ENCODE peak calls at places on chromosomes 1 and 21, in four cellular contexts. A, I, N and H are unnamed samples.

GRCh38 chr1:151158751-151159251 is 2.4 kb downstream of the TNFAIP8L2 start:
- DNase-seq in A (no peak), I (no peak), N (no peak), H (no peak)

GRCh38 chr1:209850342-209850979 is 22.7 kb downstream of the UTP25 start:
- DNase-seq in A (peak; percentile 70), N (peak; percentile 74), I (peak; percentile 21), H (no peak)

GRCh38 chr1:59750612-59751395 is 63.9 kb upstream of the HOOK1 start:
- DNase-seq in A (no peak), N (no peak), I (no peak), H (no peak)

GRCh38 chr1:14961661-14962267 is 191.8 kb upstream of the TMEM51 start:
- DNase-seq in A (peak; percentile 19), I (no peak), N (peak; percentile 48), H (no peak)

GRCh38 chr1:201483373-201483949 is 14.5 kb upstream of the PHLDA3 start:
- DNase-seq in I (no peak), N (no peak), A (no peak), H (no peak)

GRCh38 chr21:36155603-36156338 is 853 bp upstream of the DOP1B start:
- DNase-seq in N (no peak), A (no peak), I (no peak), H (no peak)

GRCh38 chr1:93576346-93576745 is 105.3 kb downstream of the BCAR3 start:
- DNase-seq in A (no peak), I (no peak), N (peak; percentile 79), H (no peak)

GRCh38 chr1:210464519-210465039 is 135.9 kb downstream of the HHAT start:
- DNase-seq in N (peak; percentile 8), I (no peak), A (no peak), H (no peak)

GRCh38 chr1:201028473-201028889 is 5.0 kb upstream of the KIF21B start:
- DNase-seq in I (peak; percentile 33), A (no peak), N (no peak), H (no peak)

GRCh38 chr1:214380418-214380817 is 99.5 kb downstream of the SMYD2 start:
- DNase-seq in A (no peak), N (no peak), I (no peak), H (no peak)

GRCh38 chr1:111814642-111815041 is 58.9 kb downstream of the DDX20 start:
- DNase-seq in N (no peak), A (peak; percentile 16), I (no peak), H (no peak)

GRCh38 chr1:229024528-229025119 is 246.3 kb upstream of the RAB4A start:
- DNase-seq in A (peak; percentile 74), I (peak; percentile 59), N (no peak), H (no peak)

GRCh38 chr21:26769613-26770188 is 75.5 kb downstream of the ADAMTS1 start:
- DNase-seq in N (peak; percentile 40), I (no peak), A (no peak), H (no peak)

GRCh38 chr1:81237531-81238528 is 562.9 kb upstream of the ADGRL2 start:
- DNase-seq in A (no peak), N (no peak), I (no peak), H (no peak)

GRCh38 chr1:26046313-26047031 is 554 bp upstream of the SLC30A2 start:
- DNase-seq in A (no peak), N (peak; percentile 45), I (no peak), H (no peak)

GRCh38 chr1:230232352-230232751 is 165.3 kb downstream of the GALNT2 start:
- DNase-seq in I (no peak), A (no peak), N (no peak), H (no peak)

GRCh38 chr1:230236301-230236700 is 169.3 kb downstream of the GALNT2 start:
- DNase-seq in N (no peak), A (no peak), I (no peak), H (no peak)

GRCh38 chr1:230235876-230236275 is 168.8 kb downstream of the GALNT2 start:
- DNase-seq in N (no peak), A (no peak), I (no peak), H (no peak)

GRCh38 chr1:230231739-230232075 is 164.7 kb downstream of the GALNT2 start:
- DNase-seq in I (no peak), N (no peak), A (peak; percentile 75), H (no peak)

DNA sequence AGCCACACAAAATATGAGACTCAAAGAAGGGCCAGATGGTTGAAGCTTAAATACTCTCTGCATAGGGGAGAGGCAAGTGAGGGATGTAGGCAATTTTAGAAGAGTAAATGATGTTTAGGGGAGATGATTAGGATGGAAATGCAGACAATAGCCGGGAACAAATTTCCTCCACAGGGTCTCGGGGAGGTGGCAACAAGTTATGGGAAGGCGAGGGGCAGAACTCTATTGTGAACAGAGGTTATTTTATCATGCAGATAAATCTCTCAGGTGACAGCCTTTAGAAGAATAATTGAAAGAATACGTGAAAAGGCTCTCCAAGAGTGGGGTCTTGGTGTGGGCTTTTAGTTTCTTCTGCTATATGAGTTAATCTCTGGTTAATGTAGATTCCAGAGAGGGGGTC is 166.7 kb downstream of the GALNT2 start:
- DNase-seq in N (no peak), A (no peak), I (no peak), H (no peak)
- H3K36me3 ChIP-seq in N (peaks cover 11% of the 10 kb centered on the region), A (peaks cover 39% of the 10 kb centered on the region), I (peaks cover 25% of the 10 kb centered on the region), H (peaks cover 3% of the 10 kb centered on the region)

GRCh38 chr21:40185208-40185607 is 318.0 kb downstream of the PCP4 start:
- DNase-seq in I (no peak), N (no peak), A (no peak), H (no peak)

GRCh38 chr21:40191196-40191595 is 324.0 kb downstream of the PCP4 start:
- DNase-seq in N (no peak), I (no peak), A (no peak), H (no peak)

GRCh38 chr21:40191616-40192015 is 324.4 kb downstream of the PCP4 start:
- DNase-seq in I (no peak), N (no peak), A (no peak), H (no peak)

DNA sequence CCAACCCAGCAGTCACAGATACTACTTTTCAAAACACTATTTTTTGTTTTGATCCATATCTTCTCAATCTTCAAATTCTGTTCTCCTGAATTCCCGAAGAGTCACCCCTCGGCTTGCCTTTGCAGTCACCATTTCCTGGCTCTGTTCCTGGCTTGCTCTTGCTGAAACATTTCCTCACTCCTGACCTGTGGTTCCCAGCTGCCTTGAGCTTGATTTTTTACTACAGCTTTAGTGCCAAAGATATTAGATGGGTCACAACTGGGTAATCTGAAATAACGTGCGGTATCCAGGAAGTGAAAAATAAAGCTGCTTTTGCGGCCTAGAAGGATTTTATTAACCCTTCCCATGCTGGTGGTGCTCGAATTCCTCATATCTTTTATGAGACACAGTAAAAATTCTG is 318.8 kb downstream of the PCP4 start:
- DNase-seq in I (no peak), N (no peak), A (no peak), H (no peak)
- TF ChIP-seq NFIC in I (no peak), N (no peak), A (no peak), H (no peak)

GRCh38 chr1:160300173-160300572 is 15.2 kb upstream of the PEX19 start:
- DNase-seq in A (no peak), I (no peak), N (no peak), H (no peak)
- H3K36me3 ChIP-seq in A (peaks cover 84% of the 10 kb centered on the region), I (peaks cover 76% of the 10 kb centered on the region), N (peaks cover 91% of the 10 kb centered on the region), H (peaks cover 42% of the 10 kb centered on the region)

GRCh38 chr1:27940297-27940696 is 5.5 kb downstream of the SMPDL3B start:
- DNase-seq in A (peak; percentile 74), I (peak; percentile 43), N (peak; percentile 53), H (no peak)
- TF ChIP-seq NFIC in A (no peak), I (no peak), N (no peak), H (no peak)

DNA sequence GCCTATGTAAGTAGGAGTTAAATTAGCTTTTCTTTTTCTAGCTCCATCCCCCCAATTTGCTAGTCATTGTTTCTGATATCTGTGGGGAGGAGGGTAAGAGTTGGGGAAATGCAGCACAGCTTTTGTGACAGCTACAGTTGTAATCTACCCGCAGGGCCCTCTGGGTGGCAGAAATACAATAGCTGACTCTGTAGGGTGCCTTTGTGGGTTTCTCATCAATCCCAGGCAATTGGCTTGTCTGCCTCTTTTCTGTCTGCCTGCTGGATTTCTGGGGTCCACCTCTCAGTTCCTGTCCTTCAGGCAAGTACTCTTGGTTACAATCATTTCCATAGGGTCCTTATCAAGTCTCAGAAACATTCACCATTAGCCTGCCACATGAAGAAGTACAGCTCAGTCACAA is 19.1 kb upstream of the SLC44A5 start:
- DNase-seq in I (no peak), N (no peak), A (no peak), H (no peak)
- H3K36me3 ChIP-seq in I (no peaks in the 10 kb centered on the region), N (no peaks in the 10 kb centered on the region), A (no peaks in the 10 kb centered on the region), H (no peaks in the 10 kb centered on the region)

DNA sequence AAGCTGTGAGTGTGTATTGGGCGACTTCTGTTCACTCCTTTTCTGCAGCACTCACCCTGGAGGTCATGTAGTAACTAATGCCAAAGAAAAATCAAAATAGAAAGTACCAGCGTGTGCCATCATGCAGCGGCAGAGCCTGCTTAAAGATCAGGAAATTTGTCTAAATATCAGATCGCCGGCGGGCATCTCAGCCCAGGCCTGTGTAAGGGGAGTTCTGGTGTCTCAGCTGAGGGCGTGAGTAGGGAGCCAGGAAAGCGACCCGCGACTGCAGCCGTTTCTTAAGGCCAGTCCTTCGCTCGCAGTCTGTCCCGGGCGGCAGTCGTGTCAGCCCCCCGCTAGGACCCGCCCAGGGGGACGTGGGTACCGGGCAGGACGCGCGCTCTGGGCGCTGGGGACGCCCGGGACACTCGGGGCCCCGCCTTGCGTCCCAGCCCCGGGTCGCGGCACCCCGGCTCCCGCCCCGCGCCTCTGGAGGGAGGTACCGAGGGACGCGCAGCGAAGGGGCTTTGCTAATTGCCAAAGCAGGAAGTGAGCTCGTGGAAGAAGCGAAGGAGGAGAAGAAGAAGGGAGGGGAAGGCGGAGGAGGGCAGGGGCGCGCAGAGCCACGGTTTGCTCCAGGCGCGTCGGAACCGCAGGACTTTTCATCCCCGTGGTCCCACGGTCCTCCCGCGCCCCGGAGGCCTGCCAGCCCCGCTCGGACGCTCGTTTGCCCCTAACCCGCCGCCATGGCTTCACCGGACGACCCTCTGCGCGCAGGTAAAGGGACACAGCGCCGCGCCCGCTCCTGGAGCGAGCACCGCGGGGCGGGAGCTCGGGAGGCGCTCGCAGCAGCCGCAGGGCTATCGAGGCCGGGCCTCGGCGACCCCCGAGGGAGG is 1.1 kb downstream of the EDARADD start:
- DNase-seq in I (no peak), A (peak; percentile 87), N (peak; percentile 78), H (no peak)
- TF ChIP-seq NFIC in I (no peak), A (no peak), N (no peak), H (no peak)

GRCh38 chr1:167981933-167982332 is 45.1 kb upstream of the MPC2 start:
- DNase-seq in A (no peak), I (no peak), N (no peak), H (no peak)
- H3K36me3 ChIP-seq in A (peaks cover 47% of the 10 kb centered on the region), I (peaks cover 5% of the 10 kb centered on the region), N (peaks cover 47% of the 10 kb centered on the region), H (peaks cover 9% of the 10 kb centered on the region)

GRCh38 chr1:202580604-202581003 is 129.7 kb downstream of the SYT2 start:
- DNase-seq in N (no peak), A (no peak), I (no peak), H (no peak)

GRCh38 chr1:202577381-202577780 is 132.9 kb downstream of the SYT2 start:
- DNase-seq in N (no peak), A (peak; percentile 66), I (no peak), H (no peak)

GRCh38 chr1:202578565-202578964 is 131.7 kb downstream of the SYT2 start:
- DNase-seq in A (no peak), N (no peak), I (no peak), H (no peak)

GRCh38 chr1:202578001-202578500 is 132.2 kb downstream of the SYT2 start:
- DNase-seq in A (no peak), I (no peak), N (no peak), H (no peak)

GRCh38 chr1:202579806-202580205 is 130.4 kb downstream of the SYT2 start:
- DNase-seq in A (no peak), I (no peak), N (no peak), H (no peak)
- TF ChIP-seq NFIC in A (no peak), I (no peak), N (peak; percentile 81), H (no peak)